ENCODE peak calls at places on chromosome 4, in eight cellular contexts. R is astrocyte, B is testis, S is neural progenitor cell, G is left lung, X is SJSA1, I is tibial nerve, Y is esophagus squamous epithelium. N is an unnamed sample. For H3K36me3 and H3K4me1, the result is how much of the 10 kb centered on the place peaks cover.

GRCh38 chr4:152112887-152113286 is 352.1 kb upstream of the GATB start:
- DNase-seq in X (no peak), B (no peak), G (no peak), I (no peak), Y (no peak), S (no peak), R (no peak), N (no peak)

GRCh38 chr4:132071815-132072214 is 1077.3 kb upstream of the PCDH10 start:
- DNase-seq in I (no peak), G (no peak), B (no peak), R (peak), X (no peak), Y (no peak), S (no peak), N (no peak)

GRCh38 chr4:157220026-157220881 is at the start of gene GRIA2:
- DNase-seq in S (peak), X (peak), R (peak), B (peak), I (no peak), Y (no peak), G (no peak), N (peak)

GRCh38 chr4:109998867-109999303 is 86.2 kb downstream of the EGF start:
- DNase-seq in I (no peak), B (no peak), X (no peak), Y (no peak), R (peak), G (no peak), S (peak), N (no peak)

GRCh38 chr4:55181606-55182005 is 56.2 kb upstream of the KDR start:
- DNase-seq in Y (no peak), B (no peak), X (no peak), G (no peak), R (peak), I (no peak), S (no peak), N (peak)

GRCh38 chr4:8192748-8193738 is 6.0 kb upstream of the SH3TC1 start:
- DNase-seq in X (no peak), G (peak), B (peak), S (no peak), I (peak), R (peak), Y (no peak), N (peak)

GRCh38 chr4:119536572-119537528 is 91.8 kb downstream of the PDE5A start:
- DNase-seq in G (no peak), I (no peak), R (peak), S (peak), X (peak), B (peak), Y (no peak), N (no peak)

GRCh38 chr4:152554742-152555141 is 18.9 kb upstream of the FBXW7 start:
- DNase-seq in S (no peak), X (no peak), G (no peak), B (no peak), R (no peak), Y (no peak), I (no peak), N (no peak)

GRCh38 chr4:158008551-158009218 is 164.1 kb downstream of the GASK1B start:
- DNase-seq in Y (no peak), S (no peak), G (no peak), R (peak), I (no peak), X (no peak), B (peak), N (peak)

GRCh38 chr4:3445829-3446545 is 4.2 kb downstream of the HGFAC start:
- DNase-seq in X (no peak), R (no peak), Y (no peak), I (no peak), S (no peak), B (no peak), G (no peak), N (no peak)

GRCh38 chr4:40264995-40265909 is 68.4 kb downstream of the RHOH start:
- DNase-seq in Y (no peak), S (peak), G (peak), X (no peak), R (peak), I (no peak), B (no peak), N (peak)

GRCh38 chr4:38889143-38889542 is 21.5 kb downstream of the FAM114A1 start:
- DNase-seq in Y (no peak), S (no peak), X (no peak), B (no peak), G (no peak), I (no peak), R (peak), N (no peak)

GRCh38 chr4:36326610-36327009 is 45.2 kb downstream of the DTHD1 start:
- DNase-seq in G (no peak), Y (no peak), B (no peak), R (no peak), I (no peak), X (no peak), S (no peak), N (no peak)

GRCh38 chr4:107299646-107300045 is 263.5 kb upstream of the DKK2 start:
- DNase-seq in X (no peak), G (no peak), S (no peak), B (no peak), I (no peak), Y (no peak), R (peak), N (no peak)

DNA sequence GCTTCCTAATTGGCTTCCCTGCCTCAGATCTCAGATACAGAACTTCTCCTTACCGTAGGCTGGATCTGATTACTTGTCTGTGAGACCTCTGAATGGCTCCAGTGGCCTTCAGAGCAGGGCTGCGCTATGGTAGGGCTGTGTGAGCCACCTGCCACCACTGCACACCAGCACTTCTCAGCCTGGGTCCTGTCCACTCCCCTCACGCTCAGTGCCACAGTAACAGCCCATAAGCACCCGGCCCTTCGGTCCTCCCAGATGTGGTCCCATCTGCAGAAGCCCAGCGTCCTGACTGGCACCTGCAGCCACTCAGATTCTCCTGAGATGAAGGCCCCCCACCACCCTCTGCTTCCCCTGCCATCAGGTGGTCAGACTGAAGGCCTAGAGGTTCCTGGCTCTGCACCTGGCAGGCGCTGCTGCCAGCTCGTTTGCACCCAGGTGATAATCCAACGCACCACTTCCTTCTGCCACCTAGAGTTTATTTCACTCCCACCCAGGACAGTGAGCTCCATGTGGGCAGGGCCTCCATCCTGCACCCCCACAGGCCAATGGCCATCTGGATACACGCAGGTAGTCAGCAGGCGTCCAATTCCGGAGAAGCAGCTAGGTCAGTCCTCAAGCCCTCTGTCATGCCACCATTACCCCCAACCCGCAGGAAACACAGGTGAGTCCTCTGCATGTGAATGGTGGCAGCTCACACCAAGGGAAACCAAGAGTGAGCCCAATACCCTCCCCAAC is 5.4 kb downstream of the WDR1 start:
- DNase-seq in Y (no peak), B (no peak), G (no peak), X (no peak), S (no peak), I (no peak), R (no peak), N (no peak)
- H3K36me3 ChIP-seq in Y (half or more), B (under half), G (under half), X (half or more), S (under half), I (under half), R (under half), N (half or more)

GRCh38 chr4:85905761-85906160 is 430.8 kb downstream of the ARHGAP24 start:
- DNase-seq in Y (no peak), X (no peak), R (no peak), B (no peak), G (no peak), S (no peak), I (no peak), N (no peak)
- H3K27ac ChIP-seq in Y (no peak), X (no peak), R (no peak), B (no peak), G (no peak), S (no peak), I (no peak), N (no peak)

GRCh38 chr4:140046037-140046436 is 107.9 kb downstream of the MAML3 start:
- DNase-seq in B (no peak), Y (no peak), X (no peak), S (no peak), R (no peak), G (no peak), I (no peak), N (no peak)
- H3K4me1 ChIP-seq in B (under half), Y (under half), X (under half), S (half or more), R (under half), G (under half), I (under half), N (under half)

DNA sequence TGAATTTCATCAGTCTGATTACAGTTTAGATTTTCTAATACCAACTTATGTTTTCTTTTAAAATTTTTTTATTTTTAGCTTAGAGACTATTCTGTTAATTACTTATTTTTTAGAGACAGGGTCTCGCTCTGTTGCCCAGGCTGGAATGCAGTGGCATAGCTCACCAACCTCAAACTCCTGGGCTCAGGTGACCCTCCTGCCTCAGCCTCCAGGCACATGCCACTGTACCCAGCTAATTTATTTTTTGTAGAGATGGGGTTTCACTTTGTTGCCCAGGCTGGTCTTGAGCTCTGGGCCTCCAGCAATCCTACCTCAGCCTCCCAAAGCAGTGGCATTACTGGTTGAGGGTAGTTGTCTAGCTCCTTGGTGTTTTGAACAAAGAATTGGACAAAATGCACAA is 102.0 kb downstream of the KLHL8 start:
- DNase-seq in B (no peak), X (no peak), S (no peak), G (no peak), R (no peak), I (no peak), Y (no peak), N (no peak)
- H3K36me3 ChIP-seq in B (under half), X (under half), S (under half), G (under half), R (under half), I (under half), Y (half or more), N (under half)

GRCh38 chr4:117796677-117797076 is 237.6 kb upstream of the NDST3 start:
- DNase-seq in S (no peak), R (no peak), Y (no peak), X (no peak), G (no peak), B (no peak), I (no peak), N (no peak)

DNA sequence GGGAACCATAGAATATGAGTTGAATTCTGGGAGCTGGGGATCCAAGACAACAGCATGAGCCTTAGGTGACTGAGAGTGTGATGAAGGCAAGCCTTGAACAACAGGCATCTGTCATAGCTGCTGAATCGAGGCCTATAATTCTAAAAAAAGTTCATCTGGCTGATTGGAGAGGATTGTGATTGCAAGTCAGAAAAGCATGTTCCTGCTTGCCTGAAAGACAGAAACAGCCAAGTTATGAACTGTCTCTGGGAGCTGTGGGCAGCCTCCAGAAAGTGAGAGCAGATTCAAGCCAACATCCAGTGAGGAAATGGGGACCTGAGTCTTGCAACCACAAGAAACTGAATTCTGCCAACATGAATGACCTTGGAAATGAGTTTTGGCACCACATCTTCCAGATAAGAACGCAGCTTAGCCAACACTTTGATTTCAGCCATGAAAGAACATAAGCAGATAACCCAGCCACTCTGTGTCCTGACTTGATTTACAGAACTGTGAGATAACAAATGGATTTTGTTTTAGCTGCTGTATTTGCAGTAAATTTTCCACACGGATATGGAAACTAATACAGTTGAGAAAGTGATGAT is 240.4 kb upstream of the NDST3 start:
- DNase-seq in S (no peak), R (peak), I (no peak), G (no peak), Y (no peak), B (no peak), X (no peak), N (no peak)
- H3K27ac ChIP-seq in S (no peak), R (no peak), I (no peak), G (no peak), Y (no peak), B (no peak), X (no peak), N (no peak)

DNA sequence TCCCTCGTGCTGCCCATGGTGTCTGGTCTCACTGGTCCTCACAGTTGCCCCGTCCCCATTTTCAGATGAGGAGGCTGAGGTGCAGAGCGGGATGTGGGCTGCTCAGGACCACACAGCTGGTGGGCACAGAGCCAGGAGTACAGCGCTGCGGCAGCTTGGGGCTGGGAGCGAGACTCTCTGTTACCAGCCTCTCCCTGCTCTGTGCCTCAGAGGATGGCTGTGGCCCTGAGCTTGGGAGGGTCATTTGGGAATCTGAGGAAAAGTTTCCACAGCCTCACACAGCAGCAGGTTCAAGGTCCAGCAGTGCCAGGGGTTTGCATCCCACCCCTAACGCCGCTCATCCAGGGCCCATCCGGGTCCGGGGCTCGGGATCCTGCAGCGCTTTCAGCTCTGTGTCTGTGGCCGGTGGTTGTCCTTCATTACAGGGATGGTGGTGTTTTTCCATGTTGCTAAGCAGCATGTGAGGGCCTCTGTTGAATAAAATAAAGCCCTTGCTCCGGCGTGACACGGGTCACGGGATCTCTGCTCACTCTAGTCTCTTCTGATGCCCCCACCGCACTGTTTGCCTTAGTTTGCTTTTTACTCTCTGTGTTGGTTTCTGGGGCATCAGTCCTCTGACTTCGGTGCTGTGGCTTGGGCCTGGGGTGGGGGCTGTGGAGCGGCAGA is 6.4 kb downstream of the WFS1 start:
- DNase-seq in B (peak), R (no peak), I (no peak), G (no peak), X (no peak), Y (no peak), S (no peak), N (peak)
- H3K4me1 ChIP-seq in B (half or more), R (under half), I (half or more), G (under half), X (under half), Y (half or more), S (under half), N (under half)